ENCODE peak calls at places on chromosomes 16 and 17, in four cellular contexts. C, K, G and J are unnamed samples.

GRCh38 chr17:39934324-39934723 is 6.8 kb downstream of the LRRC3C start:
- DNase-seq in K (no peak), G (no peak), C (no peak), J (no peak)

GRCh38 chr17:55649935-55650597 is 72.6 kb downstream of the TMEM100 start:
- DNase-seq in C (no peak), K (no peak), G (no peak), J (no peak)

GRCh38 chr17:1313270-1314005 is 34.0 kb downstream of the TRARG1 start:
- DNase-seq in C (no peak), G (no peak), K (no peak), J (no peak)

GRCh38 chr17:83200746-83201145 is 121.3 kb downstream of the METRNL start:
- DNase-seq in G (no peak), K (no peak), C (no peak), J (no peak)

GRCh38 chr16:71338193-71338592 is 20.3 kb upstream of the CALB2 start:
- DNase-seq in K (no peak), G (no peak), C (no peak), J (no peak)

GRCh38 chr16:81243927-81244326 is 5.4 kb downstream of the BCO1 start:
- DNase-seq in G (no peak), K (no peak), C (no peak), J (no peak)

GRCh38 chr16:28069921-28070794 is 6.6 kb upstream of the GSG1L start:
- DNase-seq in C (no peak), K (no peak), G (no peak), J (no peak)

GRCh38 chr17:37037590-37038155 is 88.9 kb downstream of the AATF start:
- DNase-seq in C (no peak), G (no peak), K (no peak), J (no peak)

GRCh38 chr17:69325518-69326301 is 1.2 kb downstream of the ABCA5 start:
- DNase-seq in K (no peak), C (no peak), G (no peak), J (peak; percentile 41)

GRCh38 chr16:11183951-11184350 is 72.1 kb downstream of the SOCS1 start:
- DNase-seq in K (no peak), C (no peak), G (no peak), J (no peak)

GRCh38 chr17:28547623-28548416 is 4.6 kb downstream of the UNC119 start:
- DNase-seq in K (peak; percentile 87), C (peak; percentile 57), G (peak; percentile 73), J (peak; percentile 65)

GRCh38 chr16:1134776-1135458 is 18.0 kb upstream of the CACNA1H start:
- DNase-seq in C (no peak), G (no peak), K (no peak), J (no peak)

GRCh38 chr16:84967828-84968227 is 43.5 kb downstream of the ZDHHC7 start:
- DNase-seq in K (no peak), C (no peak), G (no peak), J (peak; percentile 80)

GRCh38 chr16:2081685-2082084 is 33.9 kb downstream of the TSC2 start:
- DNase-seq in K (no peak), C (no peak), G (no peak), J (no peak)

GRCh38 chr17:51059781-51060180 is 60.9 kb downstream of the SPAG9 start:
- DNase-seq in C (no peak), K (peak; percentile 36), G (no peak), J (no peak)

GRCh38 chr17:39652635-39653315 is 12.4 kb upstream of the TCAP start:
- DNase-seq in K (no peak), C (peak; percentile 84), G (peak; percentile 66), J (peak; percentile 38)

GRCh38 chr17:8421571-8421970 is 14.1 kb upstream of the NDEL1 start:
- DNase-seq in K (no peak), G (no peak), C (no peak), J (no peak)

GRCh38 chr17:44066204-44066930 is at the start of gene LSM12:
- DNase-seq in K (peak; percentile 93), C (peak; percentile 85), G (peak; percentile 93), J (peak; percentile 96)

GRCh38 chr17:42699415-42699740 is 17.0 kb downstream of the CNTNAP1 start:
- DNase-seq in G (no peak), C (no peak), K (no peak), J (no peak)

GRCh38 chr17:77160877-77161530 is 20.2 kb downstream of the SEC14L1 start:
- DNase-seq in G (no peak), K (no peak), C (no peak), J (no peak)

GRCh38 chr16:89358030-89359005 is 132.0 kb downstream of the ANKRD11 start:
- DNase-seq in K (no peak), G (no peak), C (no peak), J (no peak)

GRCh38 chr17:9050801-9051401 is 29.6 kb downstream of the NTN1 start:
- DNase-seq in G (no peak), C (no peak), K (peak; percentile 94), J (peak; percentile 64)

GRCh38 chr17:49216953-49217650 is 6.6 kb downstream of the ABI3 start:
- DNase-seq in C (no peak), G (no peak), K (no peak), J (no peak)

GRCh38 chr17:6352016-6352415 is 82.9 kb downstream of the AIPL1 start:
- DNase-seq in K (no peak), G (no peak), C (no peak), J (no peak)